ENCODE peak calls at places on chromosomes 16 and 17, in six cellular contexts. H, S, M, C, Q and F are unnamed samples.

GRCh38 chr17:27493088-27493487 is 36.8 kb downstream of the KSR1 start:
- DNase-seq in H (no peak), S (no peak), M (no peak), C (no peak), Q (no peak), F (no peak)

GRCh38 chr17:72104863-72105234 is 16.0 kb upstream of the SOX9 start:
- DNase-seq in H (no peak), S (no peak), M (no peak), C (no peak), Q (no peak), F (no peak)

GRCh38 chr17:15651001-15651582 is 31.6 kb upstream of the FBXW10B start:
- DNase-seq in H (no peak), S (no peak), M (no peak), C (peak; percentile 12), Q (no peak), F (no peak)

GRCh38 chr17:40323731-40324650 is 15.0 kb downstream of the RARA start:
- DNase-seq in H (no peak), S (no peak), M (peak; percentile 69), C (peak; percentile 75), Q (peak; percentile 62), F (no peak)

GRCh38 chr17:5019475-5019956 is 15.7 kb downstream of the SLC52A1 start:
- DNase-seq in H (no peak), S (peak; percentile 42), M (peak; percentile 34), C (peak; percentile 31), Q (no peak), F (no peak)

GRCh38 chr17:7858487-7858832 is 657 bp downstream of the CYB5D1 start:
- DNase-seq in H (peak; percentile 80), S (peak; percentile 89), M (peak; percentile 42), C (peak; percentile 54), Q (no peak), F (peak; percentile 72)

GRCh38 chr17:10033982-10034381 is 128.9 kb upstream of the RCVRN start:
- DNase-seq in H (no peak), S (no peak), M (peak; percentile 97), C (no peak), Q (no peak), F (no peak)

GRCh38 chr17:70022175-70022574 is 52.9 kb upstream of the KCNJ16 start:
- DNase-seq in H (no peak), S (no peak), M (no peak), C (peak; percentile 46), Q (no peak), F (no peak)

GRCh38 chr17:21365016-21365415 is 11.1 kb upstream of the KCNJ12 start:
- DNase-seq in H (no peak), S (no peak), M (no peak), C (no peak), Q (no peak), F (no peak)

GRCh38 chr17:27570578-27570914 is 60.4 kb upstream of the LGALS9 start:
- DNase-seq in H (no peak), S (no peak), M (no peak), C (no peak), Q (no peak), F (no peak)

GRCh38 chr17:10033449-10033848 is 128.4 kb upstream of the RCVRN start:
- DNase-seq in H (no peak), S (no peak), M (no peak), C (no peak), Q (no peak), F (no peak)

GRCh38 chr17:39134878-39135277 is 16.6 kb downstream of the PLXDC1 start:
- DNase-seq in H (no peak), S (no peak), M (no peak), C (peak; percentile 76), Q (no peak), F (no peak)

GRCh38 chr17:4006165-4006589 is 41.9 kb upstream of the ATP2A3 start:
- DNase-seq in H (peak; percentile 30), S (no peak), M (no peak), C (no peak), Q (no peak), F (peak; percentile 78)

GRCh38 chr17:49209061-49209571 is 1.3 kb downstream of the GNGT2 start:
- DNase-seq in H (no peak), S (no peak), M (no peak), C (peak; percentile 57), Q (no peak), F (no peak)

GRCh38 chr17:35116845-35117244 is 2.8 kb downstream of the RAD51D start:
- DNase-seq in H (peak; percentile 59), S (peak; percentile 67), M (no peak), C (no peak), Q (no peak), F (no peak)

GRCh38 chr16:969508-970378 is 1.0 kb downstream of the LMF1 start:
- DNase-seq in H (no peak), S (peak; percentile 52), M (no peak), C (no peak), Q (no peak), F (peak; percentile 70)

GRCh38 chr16:1141201-1141600 is 11.7 kb upstream of the CACNA1H start:
- DNase-seq in H (no peak), S (no peak), M (no peak), C (no peak), Q (no peak), F (no peak)

GRCh38 chr17:82536220-82537201 is 17.0 kb downstream of the FOXK2 start:
- DNase-seq in H (no peak), S (no peak), M (peak; percentile 49), C (peak; percentile 77), Q (no peak), F (no peak)

GRCh38 chr17:63842173-63842539 is 329 bp downstream of the SMARCD2 start:
- DNase-seq in H (no peak), S (peak; percentile 62), M (no peak), C (peak; percentile 35), Q (no peak), F (peak; percentile 81)

GRCh38 chr16:50371936-50372595 is 3.3 kb upstream of the BRD7 start:
- DNase-seq in H (no peak), S (peak; percentile 56), M (no peak), C (no peak), Q (no peak), F (no peak)

GRCh38 chr17:37088913-37089312 is 140.2 kb downstream of the AATF start:
- DNase-seq in H (no peak), S (no peak), M (no peak), C (no peak), Q (no peak), F (no peak)

GRCh38 chr16:72188512-72188911 is 16.6 kb upstream of the PMFBP1 start:
- DNase-seq in H (no peak), S (no peak), M (no peak), C (no peak), Q (no peak), F (no peak)

GRCh38 chr17:8965394-8966168 is at the start of gene PIK3R5:
- DNase-seq in H (peak; percentile 97), S (peak; percentile 94), M (peak; percentile 93), C (no peak), Q (peak; percentile 81), F (peak; percentile 86)

GRCh38 chr17:50603340-50603739 is 31.3 kb upstream of the ABCC3 start:
- DNase-seq in H (peak; percentile 77), S (peak; percentile 72), M (no peak), C (no peak), Q (no peak), F (no peak)

GRCh38 chr17:13462673-13463124 is 139.0 kb downstream of the HS3ST3A1 start:
- DNase-seq in H (no peak), S (no peak), M (no peak), C (no peak), Q (no peak), F (no peak)

GRCh38 chr17:39110435-39111136 is 40.9 kb downstream of the PLXDC1 start:
- DNase-seq in H (peak; percentile 56), S (peak; percentile 37), M (no peak), C (peak; percentile 38), Q (no peak), F (no peak)

GRCh38 chr17:70521821-70522256 is 352.5 kb downstream of the KCNJ2 start:
- DNase-seq in H (no peak), S (no peak), M (no peak), C (peak; percentile 6), Q (no peak), F (no peak)

GRCh38 chr16:65287307-65287706 is 165.4 kb upstream of the CDH11 start:
- DNase-seq in H (no peak), S (no peak), M (no peak), C (no peak), Q (no peak), F (no peak)

GRCh38 chr17:39700148-39700987 is 504 bp downstream of the ERBB2 start:
- DNase-seq in H (no peak), S (peak; percentile 54), M (no peak), C (no peak), Q (no peak), F (no peak)

GRCh38 chr17:9322298-9322697 is 253.3 kb downstream of the STX8 start:
- DNase-seq in H (no peak), S (no peak), M (no peak), C (no peak), Q (no peak), F (no peak)

GRCh38 chr17:39643271-39643670 is 6.3 kb downstream of the STARD3 start:
- DNase-seq in H (no peak), S (no peak), M (peak; percentile 27), C (peak; percentile 64), Q (no peak), F (no peak)

GRCh38 chr16:7867831-7868230 is 535.2 kb downstream of the RBFOX1 start:
- DNase-seq in H (no peak), S (no peak), M (no peak), C (peak; percentile 41), Q (no peak), F (no peak)

GRCh38 chr16:57694556-57695377 is at the start of gene DRC7:
- DNase-seq in H (peak; percentile 78), S (peak; percentile 93), M (peak; percentile 85), C (peak; percentile 69), Q (no peak), F (no peak)

GRCh38 chr17:40113961-40114272 is 7.9 kb upstream of the MSL1 start:
- DNase-seq in H (no peak), S (no peak), M (no peak), C (no peak), Q (no peak), F (no peak)